ENCODE peak calls at places on chromosomes 12 and 14, in eight cellular contexts. Z is psoas muscle, R is AG10803, L is cardiac fibroblast, K is tibial artery, Q is transverse colon, N is fibroblast of lung, C is Panc1. T is an unnamed sample.
A peak's percentile ranks its signal among the peaks of the same experiment; 100 is the strongest.

GRCh38 chr14:67360469-67361206 is 510 bp downstream of the EIF2S1 start:
- DNase-seq in Z (no peak), R (no peak), L (no peak), K (no peak), Q (no peak), N (no peak), C (no peak), T (no peak)

GRCh38 chr12:120625557-120626419 is 14.6 kb upstream of the CABP1 start:
- DNase-seq in Z (no peak), R (no peak), L (no peak), K (no peak), Q (no peak), N (no peak), C (no peak), T (no peak)

GRCh38 chr12:49703647-49704137 is 3.5 kb downstream of the FMNL3 start:
- DNase-seq in Z (no peak), R (peak; percentile 53), L (peak; percentile 31), K (no peak), Q (peak; percentile 8), N (peak; percentile 46), C (no peak), T (peak; percentile 56)

GRCh38 chr12:114709112-114709511 is 25.1 kb upstream of the TBX3 start:
- DNase-seq in Z (no peak), R (no peak), L (no peak), K (no peak), Q (no peak), N (no peak), C (no peak), T (no peak)

GRCh38 chr12:63164911-63165310 is 13.9 kb upstream of the AVPR1A start:
- DNase-seq in Z (no peak), R (no peak), L (no peak), K (no peak), Q (no peak), N (no peak), C (no peak), T (no peak)

GRCh38 chr14:106831322-106831720 is 1304.9 kb downstream of the TMEM121 start:
- DNase-seq in Z (no peak), R (no peak), L (no peak), K (no peak), Q (peak; percentile 66), N (no peak), C (peak; percentile 42), T (no peak)

GRCh38 chr12:123139926-123140674 is 10.8 kb downstream of the PITPNM2 start:
- DNase-seq in Z (peak; percentile 37), R (peak; percentile 40), L (peak; percentile 44), K (no peak), Q (peak; percentile 57), N (peak; percentile 30), C (no peak), T (peak; percentile 37)

GRCh38 chr14:71749613-71750238 is 182.5 kb upstream of the RGS6 start:
- DNase-seq in Z (no peak), R (no peak), L (no peak), K (no peak), Q (no peak), N (no peak), C (no peak), T (no peak)

GRCh38 chr12:50542448-50542847 is 37.7 kb downstream of the DIP2B start:
- DNase-seq in Z (no peak), R (peak; percentile 39), L (no peak), K (no peak), Q (no peak), N (no peak), C (no peak), T (peak; percentile 36)

DNA sequence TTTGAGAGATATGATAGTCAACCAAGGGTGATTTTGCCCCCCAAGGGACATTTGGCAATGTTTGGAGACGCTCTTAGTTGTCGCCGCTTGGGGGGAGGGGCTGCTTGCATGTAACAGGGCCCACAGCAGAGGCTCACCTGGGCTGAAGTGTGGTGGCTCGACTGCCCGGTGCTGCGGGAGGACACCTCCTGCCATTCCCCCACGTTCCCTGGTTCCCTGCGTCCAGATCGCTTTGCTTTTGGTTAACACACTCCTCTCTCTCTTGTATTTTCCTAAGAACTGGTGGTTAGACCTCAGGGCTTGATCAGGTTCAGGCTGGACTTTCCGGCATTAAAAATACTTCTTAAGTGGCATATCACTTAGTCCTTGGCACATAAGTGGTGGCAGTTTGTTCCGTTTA is 18.9 kb downstream of the PPP2R5C start:
- DNase-seq in Z (no peak), R (no peak), L (no peak), K (no peak), Q (no peak), N (no peak), C (no peak), T (no peak)
- H3K4me3 ChIP-seq in Z (no peak overlapping the region), R (no peak overlapping the region), L (no peak overlapping the region), K (peak overlapping the region; percentile 58), Q (no peak overlapping the region), N (no peak overlapping the region), C (no peak overlapping the region), T (no peak overlapping the region)

DNA sequence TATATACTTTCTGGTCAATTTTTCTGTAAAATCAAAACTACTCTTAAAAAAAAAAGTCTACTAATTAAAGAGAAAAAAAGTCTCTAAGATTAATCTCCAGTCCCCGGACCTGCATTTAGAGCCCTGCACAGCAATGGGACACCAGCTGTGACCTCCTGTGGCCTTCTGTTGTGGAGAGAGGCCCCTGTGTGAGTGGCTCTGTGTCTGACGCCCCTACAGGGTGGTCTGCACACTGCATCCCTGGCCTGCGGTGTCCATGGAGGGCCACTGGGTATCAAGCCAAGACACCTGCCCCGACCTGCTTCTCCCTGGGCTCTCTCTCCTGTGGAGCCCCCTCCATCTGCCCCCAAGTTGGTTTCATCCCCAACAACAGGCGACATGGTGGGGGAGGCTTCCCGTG is 248.0 kb upstream of the DIO3 start:
- DNase-seq in Z (no peak), R (no peak), L (no peak), K (no peak), Q (no peak), N (no peak), C (no peak), T (no peak)
- TF ChIP-seq CTCF in Z (no peak), R (no peak), L (no peak), K (no peak), Q (no peak), N (no peak), C (peak; percentile 7), T (no peak)

DNA sequence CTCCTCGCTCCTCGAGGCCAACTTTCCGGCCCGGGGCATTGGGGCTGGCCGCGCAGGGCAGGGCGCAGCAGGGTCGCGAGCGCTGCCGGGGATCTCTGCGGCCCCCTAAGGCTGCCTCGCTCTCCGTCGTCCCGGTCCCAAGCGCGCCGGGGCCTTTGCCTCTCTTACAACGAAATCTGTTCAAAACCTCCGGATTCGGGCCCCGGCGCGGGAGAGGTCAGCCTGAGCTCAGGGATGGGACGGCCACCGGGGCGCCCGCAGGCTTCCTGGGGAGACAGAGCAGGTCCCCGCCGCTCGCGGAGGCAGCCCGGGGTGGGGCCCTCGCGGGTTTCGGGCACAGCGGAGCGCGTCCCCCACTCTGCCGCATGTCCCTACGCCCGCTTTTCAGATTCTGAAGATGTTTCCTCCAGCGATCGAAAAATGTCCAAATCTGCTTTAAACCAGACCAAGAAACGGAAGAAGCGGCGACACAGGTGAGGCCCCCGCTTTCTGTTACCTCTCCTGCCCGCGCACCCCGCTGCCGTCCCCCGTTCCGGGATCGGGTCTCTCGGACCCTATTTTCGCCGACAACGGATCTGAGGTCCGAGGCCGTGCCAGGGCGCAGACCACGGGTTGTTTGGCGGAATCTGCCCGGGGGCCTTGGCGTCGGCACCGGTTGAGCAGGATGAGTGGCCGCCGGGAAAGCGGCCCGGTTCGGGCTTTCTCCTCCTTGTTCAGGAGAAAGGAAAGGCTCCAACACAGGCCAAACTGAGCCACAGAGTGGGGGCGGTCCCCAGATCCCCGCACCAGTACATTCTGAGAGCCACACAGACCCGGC is 1.8 kb downstream of the VSX2 start:
- DNase-seq in Z (no peak), R (no peak), L (peak; percentile 7), K (no peak), Q (no peak), N (peak; percentile 15), C (no peak), T (peak; percentile 7)
- H3K4me3 ChIP-seq in Z (peak overlapping the region; percentile 57), R (no peak overlapping the region), L (no peak overlapping the region), K (peak overlapping the region; percentile 44), Q (no peak overlapping the region), N (no peak overlapping the region), C (no peak overlapping the region), T (no peak overlapping the region)

GRCh38 chr12:7019043-7019569 is 830 bp upstream of the LPCAT3 start:
- DNase-seq in Z (no peak), R (no peak), L (no peak), K (no peak), Q (no peak), N (no peak), C (no peak), T (peak; percentile 12)
- TF ChIP-seq CTCF in Z (no peak), R (no peak), L (no peak), K (no peak), Q (no peak), N (no peak), C (peak; percentile 24), T (no peak)

GRCh38 chr12:4445156-4446020 is at the start of gene FGF6:
- DNase-seq in Z (peak; percentile 20), R (no peak), L (no peak), K (no peak), Q (no peak), N (no peak), C (no peak), T (no peak)
- H3K4me3 ChIP-seq in Z (peak within 1 kb of the TSS; percentile 51), R (no peak within 1 kb of the TSS), L (no peak within 1 kb of the TSS), K (no peak within 1 kb of the TSS), Q (no peak within 1 kb of the TSS), N (no peak within 1 kb of the TSS), C (no peak within 1 kb of the TSS), T (no peak within 1 kb of the TSS)